ENCODE peak calls at places on chromosomes 1 and 21, in four cellular contexts. F is astrocyte, H is thyroid gland, V is stomach. A is an unnamed sample.

GRCh38 chr1:35644204-35644603 is 2.9 kb upstream of the PSMB2 start:
- DNase-seq in F (no peak), H (no peak), V (no peak), A (no peak)

GRCh38 chr1:185499986-185500626 is 183.1 kb upstream of the IVNS1ABP start:
- DNase-seq in F (peak; percentile 98), H (no peak), V (no peak), A (peak; percentile 53)

GRCh38 chr21:36509966-36510742 is 30.2 kb upstream of the CLDN14 start:
- DNase-seq in F (no peak), H (peak; percentile 95), V (peak; percentile 89), A (no peak)

GRCh38 chr1:234884701-234885100 is 243.9 kb downstream of the TOMM20 start:
- DNase-seq in F (no peak), H (no peak), V (no peak), A (no peak)

GRCh38 chr1:12450090-12450764 is 167.8 kb downstream of the DHRS3 start:
- DNase-seq in F (no peak), H (no peak), V (no peak), A (no peak)

GRCh38 chr1:62437273-62437945 is 560 bp downstream of the USP1 start:
- DNase-seq in F (no peak), H (peak; percentile 50), V (no peak), A (no peak)

GRCh38 chr1:204651843-204652421 is 33.6 kb downstream of the LRRN2 start:
- DNase-seq in F (no peak), H (peak; percentile 36), V (no peak), A (no peak)

GRCh38 chr21:38623552-38623951 is 125.3 kb upstream of the ERG start:
- DNase-seq in F (no peak), H (no peak), V (no peak), A (no peak)

GRCh38 chr21:46622226-46622625 is 13.2 kb upstream of the PRMT2 start:
- DNase-seq in F (no peak), H (peak; percentile 16), V (no peak), A (no peak)

GRCh38 chr1:236896716-236897115 is 101.6 kb downstream of the MTR start:
- DNase-seq in F (no peak), H (peak; percentile 61), V (no peak), A (no peak)

GRCh38 chr1:108109295-108109973 is 90.7 kb downstream of the SLC25A24 start:
- DNase-seq in F (no peak), H (no peak), V (no peak), A (no peak)

GRCh38 chr21:26572668-26573381 is at the start of gene CYYR1:
- DNase-seq in F (peak; percentile 18), H (no peak), V (no peak), A (peak; percentile 69)

GRCh38 chr21:15679630-15680029 is 50.2 kb upstream of the USP25 start:
- DNase-seq in F (no peak), H (no peak), V (no peak), A (no peak)

GRCh38 chr1:9784508-9785133 is 39.1 kb downstream of the CLSTN1 start:
- DNase-seq in F (peak; percentile 35), H (peak; percentile 72), V (peak; percentile 69), A (no peak)

GRCh38 chr1:145999321-146000024 is 3.1 kb upstream of the TXNIP start:
- DNase-seq in F (no peak), H (peak; percentile 79), V (peak; percentile 65), A (no peak)

GRCh38 chr1:50371749-50372148 is 51.5 kb downstream of the DMRTA2 start:
- DNase-seq in F (no peak), H (no peak), V (no peak), A (no peak)

GRCh38 chr1:116586741-116587143 is 15.9 kb upstream of the CD58 start:
- DNase-seq in F (no peak), H (no peak), V (no peak), A (no peak)

GRCh38 chr1:215544566-215544965 is 22.5 kb upstream of the KCTD3 start:
- DNase-seq in F (no peak), H (no peak), V (no peak), A (no peak)

GRCh38 chr1:183872406-183872805 is 67.5 kb downstream of the RGL1 start:
- DNase-seq in F (no peak), H (no peak), V (no peak), A (no peak)
- H3K4me1 ChIP-seq in F (peaks cover 15% of the 10 kb centered on the region), H (peaks cover 46% of the 10 kb centered on the region), V (peaks cover 14% of the 10 kb centered on the region), A (peaks cover 44% of the 10 kb centered on the region)

GRCh38 chr1:156389311-156389710 is 20.3 kb downstream of the RHBG start:
- DNase-seq in F (no peak), H (no peak), V (no peak), A (no peak)
- H3K4me1 ChIP-seq in F (peaks cover 3% of the 10 kb centered on the region), H (no peaks in the 10 kb centered on the region), V (peaks cover 4% of the 10 kb centered on the region), A (no peaks in the 10 kb centered on the region)

DNA sequence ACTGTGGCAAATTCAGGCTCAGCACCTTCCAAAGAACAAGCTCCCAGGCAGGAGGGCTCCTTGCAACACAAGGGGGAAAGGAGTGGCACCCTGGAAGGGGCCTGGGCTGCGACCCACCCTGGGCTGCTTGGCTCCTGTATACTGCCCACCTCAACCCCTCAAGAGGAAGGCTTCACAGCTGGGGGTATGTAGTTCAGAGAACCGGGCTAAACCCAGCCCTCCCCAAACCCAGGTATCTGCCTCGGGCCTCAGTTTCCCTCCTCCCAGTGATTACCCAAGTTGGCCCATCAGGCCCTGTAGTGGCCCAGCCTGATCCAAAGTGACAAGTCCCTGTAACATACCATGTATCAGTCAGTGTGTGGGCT is 7.5 kb downstream of the TENT5B start:
- DNase-seq in F (no peak), H (no peak), V (no peak), A (no peak)
- H3K4me1 ChIP-seq in F (peaks cover 35% of the 10 kb centered on the region), H (peaks cover 71% of the 10 kb centered on the region), V (peaks cover 70% of the 10 kb centered on the region), A (peaks cover 39% of the 10 kb centered on the region)

GRCh38 chr1:84851839-84852238 is 41.2 kb downstream of the LPAR3 start:
- DNase-seq in F (peak; percentile 86), H (no peak), V (no peak), A (peak; percentile 52)
- H3K4me1 ChIP-seq in F (peaks cover 26% of the 10 kb centered on the region), H (peaks cover 12% of the 10 kb centered on the region), V (peaks cover 10% of the 10 kb centered on the region), A (peaks cover 23% of the 10 kb centered on the region)

DNA sequence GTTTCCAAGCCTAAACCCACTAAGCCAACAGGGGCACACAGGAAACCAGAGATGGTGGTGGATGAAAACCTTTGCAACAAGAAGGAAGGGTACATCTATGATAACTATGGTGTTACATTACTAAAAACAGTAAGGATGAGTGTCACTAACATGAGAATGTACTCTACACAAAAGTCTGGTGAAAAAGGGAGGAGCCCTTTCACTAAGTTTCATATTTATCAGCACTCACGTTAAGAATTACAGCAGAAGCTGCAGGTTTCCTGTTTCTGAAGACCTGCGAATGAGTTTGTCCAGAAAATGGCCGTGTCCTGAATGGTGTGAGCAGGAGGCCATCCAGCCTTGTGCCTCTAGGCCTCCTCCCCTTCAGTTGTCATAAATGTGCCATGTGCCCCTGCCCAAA is 17.8 kb downstream of the ABCG1 start:
- DNase-seq in F (no peak), H (no peak), V (no peak), A (no peak)
- H3K4me1 ChIP-seq in F (peaks cover 12% of the 10 kb centered on the region), H (peaks cover 47% of the 10 kb centered on the region), V (peaks cover 58% of the 10 kb centered on the region), A (peaks cover 26% of the 10 kb centered on the region)

DNA sequence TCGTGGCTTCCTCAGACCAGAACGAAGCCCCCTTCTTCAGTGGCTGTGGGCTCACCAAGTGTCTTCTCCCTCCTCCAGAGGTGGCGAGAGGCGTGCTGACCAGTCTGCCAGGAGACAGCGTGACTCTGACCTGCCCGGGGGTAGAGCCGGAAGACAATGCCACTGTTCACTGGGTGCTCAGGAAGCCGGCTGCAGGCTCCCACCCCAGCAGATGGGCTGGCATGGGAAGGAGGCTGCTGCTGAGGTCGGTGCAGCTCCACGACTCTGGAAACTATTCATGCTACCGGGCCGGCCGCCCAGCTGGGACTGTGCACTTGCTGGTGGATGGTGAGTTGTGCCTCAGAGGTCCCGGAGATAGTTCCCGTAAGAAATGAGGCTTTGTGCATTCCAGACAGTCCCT is 24.0 kb downstream of the IL6R start:
- DNase-seq in F (no peak), H (no peak), V (no peak), A (no peak)
- H3K4me1 ChIP-seq in F (peaks cover 31% of the 10 kb centered on the region), H (peaks cover 18% of the 10 kb centered on the region), V (peaks cover 85% of the 10 kb centered on the region), A (peaks cover 58% of the 10 kb centered on the region)

GRCh38 chr1:115183711-115184259 is 94.5 kb upstream of the TSPAN2 start:
- DNase-seq in F (peak; percentile 18), H (peak; percentile 72), V (no peak), A (no peak)

GRCh38 chr1:115182012-115182715 is 92.9 kb upstream of the TSPAN2 start:
- DNase-seq in F (no peak), H (peak; percentile 11), V (no peak), A (no peak)

GRCh38 chr1:115184951-115185331 is 95.6 kb upstream of the TSPAN2 start:
- DNase-seq in F (peak; percentile 71), H (no peak), V (no peak), A (peak; percentile 70)

GRCh38 chr1:115184260-115184950 is 95.1 kb upstream of the TSPAN2 start:
- DNase-seq in F (peak; percentile 48), H (no peak), V (no peak), A (no peak)

DNA sequence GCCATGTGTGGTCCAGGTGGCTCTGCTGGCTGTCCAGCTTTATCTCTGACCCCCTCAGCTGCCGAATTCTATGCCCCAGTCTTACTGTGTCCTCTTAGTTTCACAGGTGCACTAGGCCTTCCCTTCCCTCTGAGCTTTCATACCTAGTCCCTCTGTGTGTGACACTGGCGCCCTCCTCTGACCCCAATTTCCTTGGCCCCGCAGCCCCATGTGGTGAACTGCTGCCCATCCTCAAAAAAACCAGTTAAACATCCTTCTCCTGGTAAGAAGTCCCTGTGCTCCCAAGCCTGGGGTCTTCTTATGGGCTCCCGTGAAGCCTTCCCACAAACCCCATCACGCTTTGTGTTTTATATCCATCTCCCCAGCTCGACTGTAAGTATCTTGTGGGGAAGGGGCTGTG is 93.9 kb upstream of the TSPAN2 start:
- DNase-seq in F (no peak), H (no peak), V (no peak), A (no peak)
- H3K4me1 ChIP-seq in F (peaks cover 28% of the 10 kb centered on the region), H (no peaks in the 10 kb centered on the region), V (no peaks in the 10 kb centered on the region), A (peaks cover 44% of the 10 kb centered on the region)